ENCODE peak calls at places on chromosomes 1 and 21, in six cellular contexts. O, Z, D, E, K and B are unnamed samples.

GRCh38 chr1:111422546-111423391 is 4.8 kb downstream of the OVGP1 start:
- DNase-seq in O (no peak), Z (no peak), D (no peak), E (no peak), K (peak; percentile 7), B (no peak)

GRCh38 chr1:52325782-52326181 is 40.2 kb downstream of the CC2D1B start:
- DNase-seq in O (no peak), Z (no peak), D (no peak), E (no peak), K (no peak), B (no peak)

GRCh38 chr1:246427611-246428010 is 79.5 kb downstream of the SMYD3 start:
- DNase-seq in O (no peak), Z (no peak), D (no peak), E (no peak), K (peak; percentile 65), B (no peak)

GRCh38 chr21:42684109-42684916 is 30.9 kb downstream of the PDE9A start:
- DNase-seq in O (no peak), Z (no peak), D (peak; percentile 14), E (no peak), K (peak; percentile 38), B (no peak)

GRCh38 chr1:14915356-14916054 is 238.0 kb upstream of the TMEM51 start:
- DNase-seq in O (peak; percentile 72), Z (peak; percentile 46), D (peak; percentile 58), E (peak; percentile 74), K (peak; percentile 56), B (peak; percentile 84)

GRCh38 chr1:30037251-30038118 is 685.9 kb downstream of the MATN1 start:
- DNase-seq in O (no peak), Z (no peak), D (no peak), E (no peak), K (no peak), B (no peak)

GRCh38 chr1:213684454-213684853 is 303.3 kb upstream of the PROX1 start:
- DNase-seq in O (no peak), Z (no peak), D (no peak), E (no peak), K (no peak), B (no peak)

GRCh38 chr1:32334274-32334861 is 1.7 kb downstream of the MARCKSL1 start:
- DNase-seq in O (no peak), Z (no peak), D (peak; percentile 48), E (no peak), K (no peak), B (no peak)

GRCh38 chr1:63368131-63368530 is 704 bp downstream of the ALG6 start:
- DNase-seq in O (no peak), Z (peak; percentile 16), D (peak; percentile 39), E (peak; percentile 34), K (peak; percentile 25), B (peak; percentile 31)

GRCh38 chr1:156754219-156754618 is 2.7 kb upstream of the HDGF start:
- DNase-seq in O (no peak), Z (no peak), D (no peak), E (no peak), K (no peak), B (no peak)

GRCh38 chr1:247407180-247407616 is 8.8 kb upstream of the NLRP3 start:
- DNase-seq in O (no peak), Z (no peak), D (no peak), E (no peak), K (peak; percentile 25), B (no peak)

GRCh38 chr1:219699870-219700269 is 87.0 kb upstream of the ZC3H11B start:
- DNase-seq in O (no peak), Z (no peak), D (no peak), E (no peak), K (peak; percentile 10), B (no peak)

GRCh38 chr1:62362061-62362951 is 43.1 kb upstream of the KANK4 start:
- DNase-seq in O (no peak), Z (no peak), D (no peak), E (no peak), K (no peak), B (no peak)

GRCh38 chr1:33347650-33347992 is 26.7 kb upstream of the A3GALT2 start:
- DNase-seq in O (no peak), Z (no peak), D (no peak), E (no peak), K (peak; percentile 41), B (no peak)

GRCh38 chr21:36126621-36127110 is 8.2 kb upstream of the CBR3 start:
- DNase-seq in O (no peak), Z (no peak), D (no peak), E (no peak), K (no peak), B (no peak)

GRCh38 chr1:11873954-11874562 is 15.3 kb upstream of the NPPB start:
- DNase-seq in O (no peak), Z (no peak), D (no peak), E (no peak), K (no peak), B (no peak)

GRCh38 chr1:9553736-9554144 is 14.5 kb downstream of the SLC25A33 start:
- DNase-seq in O (no peak), Z (no peak), D (no peak), E (no peak), K (no peak), B (no peak)

GRCh38 chr1:52677407-52677806 is 20.7 kb downstream of the COA7 start:
- DNase-seq in O (no peak), Z (no peak), D (no peak), E (no peak), K (no peak), B (no peak)

GRCh38 chr1:219292341-219292740 is 118.7 kb downstream of the LYPLAL1 start:
- DNase-seq in O (no peak), Z (no peak), D (no peak), E (no peak), K (no peak), B (no peak)

GRCh38 chr1:157367870-157368269 is 184.4 kb downstream of the FCRL5 start:
- DNase-seq in O (no peak), Z (no peak), D (no peak), E (no peak), K (no peak), B (no peak)

GRCh38 chr1:194640322-194640721 is 1453.9 kb upstream of the B3GALT2 start:
- DNase-seq in O (no peak), Z (no peak), D (no peak), E (no peak), K (no peak), B (no peak)

GRCh38 chr1:167849656-167850055 is 64.3 kb downstream of the ADCY10 start:
- DNase-seq in O (no peak), Z (no peak), D (no peak), E (no peak), K (no peak), B (no peak)

GRCh38 chr1:9151326-9151860 is 22.5 kb upstream of the GPR157 start:
- DNase-seq in O (no peak), Z (no peak), D (no peak), E (no peak), K (peak; percentile 36), B (no peak)

GRCh38 chr1:158003409-158003805 is 10.0 kb downstream of the KIRREL1 start:
- DNase-seq in O (no peak), Z (no peak), D (no peak), E (no peak), K (peak; percentile 79), B (no peak)

GRCh38 chr1:55987491-55988255 is 591.7 kb downstream of the PLPP3 start:
- DNase-seq in O (peak; percentile 6), Z (peak; percentile 19), D (no peak), E (peak; percentile 28), K (no peak), B (no peak)

GRCh38 chr1:64476251-64476952 is 6.5 kb downstream of the CACHD1 start:
- DNase-seq in O (no peak), Z (no peak), D (no peak), E (no peak), K (peak; percentile 86), B (no peak)

GRCh38 chr21:36576441-36576840 is 96.5 kb upstream of the CLDN14 start:
- DNase-seq in O (no peak), Z (no peak), D (no peak), E (no peak), K (no peak), B (no peak)

GRCh38 chr1:16189921-16190499 is 22.4 kb downstream of the ARHGEF19 start:
- DNase-seq in O (no peak), Z (no peak), D (no peak), E (no peak), K (no peak), B (peak; percentile 70)

GRCh38 chr1:28591708-28592313 is at the start of gene RAB42:
- DNase-seq in O (peak; percentile 73), Z (no peak), D (no peak), E (peak; percentile 80), K (peak; percentile 46), B (peak; percentile 57)

DNA sequence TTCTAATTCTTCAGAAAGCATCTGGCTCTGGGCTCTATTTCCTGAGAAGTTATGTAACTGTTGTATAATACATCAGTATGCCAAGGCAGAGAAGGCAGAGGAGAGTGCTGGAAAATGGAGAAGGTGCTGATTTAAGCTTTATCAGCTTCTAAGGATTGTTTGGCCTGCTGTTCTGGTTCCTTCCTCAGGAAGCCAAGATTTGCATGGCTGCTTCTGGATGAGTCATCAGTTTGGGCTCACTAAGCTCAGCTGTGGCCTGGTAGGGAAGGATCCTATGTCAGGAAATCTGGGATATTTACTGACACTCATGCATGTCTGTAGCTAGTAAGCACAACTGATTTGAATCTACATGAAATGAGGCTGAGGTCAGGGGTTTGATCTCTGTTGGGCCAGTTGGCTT is 73.2 kb upstream of the ADGRL4 start:
- DNase-seq in O (no peak), Z (no peak), D (no peak), E (peak; percentile 47), K (peak; percentile 83), B (no peak)
- TF ChIP-seq EZH2phosphoT487 in O (no peak), Z (no peak), D (no peak), E (no peak), K (no peak), B (no peak)

GRCh38 chr1:20028125-20028524 is 41.9 kb upstream of the PLA2G5 start:
- DNase-seq in O (no peak), Z (no peak), D (no peak), E (no peak), K (no peak), B (no peak)
- TF ChIP-seq EZH2phosphoT487 in O (no peak), Z (no peak), D (no peak), E (no peak), K (no peak), B (no peak)

GRCh38 chr1:176691251-176692228 is 228.6 kb downstream of the PAPPA2 start:
- DNase-seq in O (peak; percentile 80), Z (peak; percentile 97), D (peak; percentile 65), E (peak; percentile 82), K (peak; percentile 73), B (peak; percentile 35)
- TF ChIP-seq EZH2phosphoT487 in O (no peak), Z (no peak), D (no peak), E (no peak), K (no peak), B (no peak)

GRCh38 chr1:147804942-147805723 is 44.7 kb upstream of the GJA5 start:
- DNase-seq in O (no peak), Z (no peak), D (no peak), E (no peak), K (no peak), B (no peak)

GRCh38 chr1:147800852-147801251 is 40.5 kb upstream of the GJA5 start:
- DNase-seq in O (no peak), Z (no peak), D (no peak), E (no peak), K (peak; percentile 5), B (no peak)
- TF ChIP-seq EZH2phosphoT487 in O (no peak), Z (no peak), D (no peak), E (no peak), K (no peak), B (no peak)

GRCh38 chr1:162276493-162276892 is 100.2 kb downstream of the SPATA46 start:
- DNase-seq in O (no peak), Z (peak; percentile 73), D (peak; percentile 10), E (peak; percentile 51), K (peak; percentile 60), B (peak; percentile 51)
- TF ChIP-seq EZH2phosphoT487 in O (no peak), Z (no peak), D (no peak), E (no peak), K (no peak), B (no peak)